ENCODE peak calls at places on chromosomes 16 and 17, in five cellular contexts. M is WERI-Rb-1, N is brain microvascular endothelial cell, I is bronchial epithelial cell, Z is thoracic aorta. C is an unnamed sample.

GRCh38 chr17:37182786-37183185 is 193.0 kb upstream of the C17orf78 start:
- DNase-seq in M (no peak), Z (no peak), N (peak), I (peak), C (peak)

GRCh38 chr17:3385869-3386816 is at the start of gene OR3A2:
- DNase-seq in M (no peak), I (no peak), Z (no peak), N (no peak), C (no peak)

GRCh38 chr16:67336646-67337045 is 10.0 kb downstream of the LRRC36 start:
- DNase-seq in I (peak), N (no peak), M (no peak), Z (no peak), C (peak)

GRCh38 chr17:69760562-69760961 is 314.5 kb upstream of the KCNJ16 start:
- DNase-seq in I (peak), M (no peak), N (no peak), Z (no peak), C (peak)

GRCh38 chr17:16322636-16323035 is 30.6 kb downstream of the CENPV start:
- DNase-seq in M (no peak), I (no peak), N (peak), Z (no peak), C (no peak)

GRCh38 chr17:77145635-77146632 is 5.2 kb downstream of the SEC14L1 start:
- DNase-seq in M (no peak), Z (no peak), I (no peak), N (peak), C (peak)

GRCh38 chr17:48605991-48606891 is 1.5 kb upstream of the HOXB6 start:
- DNase-seq in I (no peak), Z (no peak), N (no peak), M (no peak), C (no peak)

GRCh38 chr17:36825113-36825955 is 111.9 kb upstream of the LHX1 start:
- DNase-seq in M (no peak), N (no peak), Z (no peak), I (no peak), C (no peak)

GRCh38 chr17:28878158-28878910 is 19.2 kb downstream of the FLOT2 start:
- DNase-seq in Z (no peak), N (no peak), M (no peak), I (peak), C (peak)

GRCh38 chr17:1482686-1483445 is 9.6 kb downstream of the MYO1C start:
- DNase-seq in I (no peak), M (no peak), Z (no peak), N (no peak), C (no peak)

GRCh38 chr17:39674702-39675389 is 6.6 kb downstream of the PNMT start:
- DNase-seq in Z (no peak), M (peak), I (peak), N (no peak), C (peak)

GRCh38 chr17:307741-308507 is 44.7 kb downstream of the RPH3AL start:
- DNase-seq in M (no peak), N (no peak), I (no peak), Z (no peak), C (no peak)

GRCh38 chr16:49576173-49576494 is 202.5 kb downstream of the C16orf78 start:
- DNase-seq in Z (no peak), M (no peak), I (no peak), N (no peak), C (no peak)

GRCh38 chr16:7343271-7343670 is 10.6 kb downstream of the RBFOX1 start:
- DNase-seq in Z (no peak), N (no peak), I (no peak), M (no peak), C (no peak)

GRCh38 chr16:67301080-67301757 is 21.9 kb downstream of the PLEKHG4 start:
- DNase-seq in I (no peak), N (no peak), M (no peak), Z (no peak), C (no peak)

GRCh38 chr16:22671301-22672076 is 142.5 kb upstream of the HS3ST2 start:
- DNase-seq in I (no peak), M (no peak), N (no peak), Z (no peak), C (no peak)

GRCh38 chr17:1965556-1966273 is 59.4 kb downstream of the RTN4RL1 start:
- DNase-seq in Z (no peak), N (no peak), I (no peak), M (no peak), C (no peak)

DNA sequence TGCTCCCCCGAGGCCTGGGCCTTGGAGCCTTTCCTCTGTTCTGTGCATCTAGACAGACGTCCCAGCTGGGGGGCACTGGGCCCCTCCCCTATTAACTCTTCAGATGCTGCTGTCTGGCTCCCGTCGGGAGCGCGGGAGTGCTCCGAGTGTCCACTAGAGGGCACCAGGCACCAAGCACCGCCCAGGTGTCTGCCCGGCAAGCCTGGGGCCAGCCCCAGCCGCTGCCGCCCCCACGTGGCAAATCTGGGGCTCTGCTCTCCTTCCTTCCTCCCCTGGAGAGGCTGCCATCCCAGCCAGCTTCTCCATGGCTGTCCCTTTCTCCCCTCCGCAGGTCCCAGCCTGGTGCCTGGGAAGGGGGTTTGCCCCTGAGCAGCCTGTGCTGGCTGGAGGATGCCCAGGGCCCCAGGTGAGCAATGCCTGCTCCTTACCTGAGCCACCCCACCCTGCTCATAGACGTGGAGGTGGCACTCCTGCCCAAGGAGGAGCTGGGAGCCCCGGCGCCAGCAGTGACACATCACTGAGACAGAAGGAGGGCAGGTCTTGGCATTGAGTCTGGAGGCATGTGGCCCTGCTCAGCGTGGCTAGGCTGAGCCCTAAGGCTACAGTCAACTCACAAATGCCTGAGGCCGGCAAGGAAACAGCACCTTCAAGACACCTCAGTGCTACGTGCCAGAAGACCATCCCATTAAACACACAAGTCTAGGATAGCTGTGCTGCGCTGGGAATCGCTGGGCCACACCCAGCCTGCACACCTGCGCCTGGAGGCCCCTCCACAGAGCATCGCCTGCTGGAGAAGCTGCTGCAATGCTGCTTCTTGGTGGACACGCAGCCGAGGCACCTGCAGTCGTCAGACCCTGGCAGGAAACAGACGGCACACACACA is 19.7 kb downstream of the TMEM235 start:
- DNase-seq in N (peak), M (peak), I (peak), Z (no peak), C (peak)
- H3K4me3 ChIP-seq in N (no peak), M (no peak), I (no peak), Z (no peak), C (peak)

DNA sequence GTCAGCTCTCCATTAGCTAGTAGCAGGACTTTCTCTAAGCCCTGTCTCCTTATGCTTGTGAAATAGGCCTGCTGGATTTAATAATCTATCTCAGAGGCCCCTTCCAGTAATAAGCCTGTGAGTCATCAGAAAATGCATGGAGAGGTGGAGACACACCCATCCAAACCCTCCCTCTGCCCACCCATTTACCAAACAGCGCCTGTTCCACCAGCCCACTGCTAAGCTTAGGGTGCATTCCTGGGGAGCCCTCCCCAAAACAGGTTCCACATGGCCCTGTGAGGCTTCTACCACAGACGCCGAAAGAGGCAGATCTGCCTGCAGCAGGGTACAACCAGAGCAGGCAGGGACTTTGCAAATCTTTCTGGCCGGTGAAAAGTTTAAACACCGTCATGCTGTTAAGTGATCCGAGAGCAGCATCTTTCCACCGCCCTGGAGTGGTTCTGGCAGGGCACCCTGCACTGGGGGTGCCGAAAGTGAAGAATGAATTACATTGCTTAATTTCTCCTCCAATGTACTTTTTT is 99.3 kb downstream of the GAS7 start:
- DNase-seq in M (no peak), I (peak), Z (no peak), N (no peak), C (no peak)
- H3K4me3 ChIP-seq in M (no peak), I (no peak), Z (no peak), N (no peak), C (no peak)

GRCh38 chr17:57946798-57947358 is 8.3 kb downstream of the CUEDC1 start:
- DNase-seq in Z (no peak), I (peak), M (peak), N (peak), C (peak)
- H3K4me3 ChIP-seq in Z (peak), I (peak), M (peak), N (peak), C (peak)

GRCh38 chr17:52027620-52028019 is 130.9 kb downstream of the CA10 start:
- DNase-seq in I (peak), N (peak), Z (no peak), M (no peak), C (peak)

GRCh38 chr17:52027081-52027480 is 131.4 kb downstream of the CA10 start:
- DNase-seq in Z (no peak), M (no peak), N (no peak), I (peak), C (peak)

GRCh38 chr17:52026075-52026474 is 132.4 kb downstream of the CA10 start:
- DNase-seq in Z (no peak), M (no peak), N (no peak), I (no peak), C (no peak)

GRCh38 chr17:52025231-52025630 is 133.3 kb downstream of the CA10 start:
- DNase-seq in N (no peak), M (no peak), I (peak), Z (no peak), C (peak)

DNA sequence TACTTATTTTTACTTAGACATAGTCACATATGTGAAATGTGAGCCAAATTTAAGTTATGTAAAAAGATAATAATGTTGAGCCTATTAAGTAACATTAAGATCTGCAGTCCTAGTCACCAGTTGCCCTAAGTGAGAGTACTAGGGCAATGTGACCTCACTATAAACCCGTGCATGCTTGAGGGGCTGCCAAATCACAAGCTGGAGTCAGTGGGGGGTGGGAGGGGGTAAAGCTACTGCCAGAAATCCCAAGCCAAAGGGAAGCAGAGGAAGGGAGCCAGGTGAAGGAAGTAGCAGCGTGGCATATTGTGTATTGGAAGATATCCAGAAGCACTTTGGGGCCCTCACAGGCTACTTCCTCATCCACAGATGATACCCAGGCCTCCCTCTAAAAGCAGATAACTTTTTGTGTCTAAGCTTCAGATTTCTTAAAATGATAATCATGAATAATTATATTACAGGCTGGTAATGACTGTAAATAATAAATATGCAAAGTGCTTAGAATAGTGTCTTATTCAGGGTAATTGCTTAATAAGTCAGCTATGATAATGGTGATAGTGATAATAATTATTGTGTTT is 134.1 kb downstream of the CA10 start:
- DNase-seq in N (no peak), Z (no peak), M (peak), I (no peak), C (no peak)
- H3K4me3 ChIP-seq in N (no peak), Z (no peak), M (no peak), I (no peak), C (no peak)